ENCODE peak calls at places on chromosomes 1 and 21, in five cellular contexts. L, Y, N, F and V are unnamed samples. For H3F3A and H4K20me1, the result is how much of the 10 kb centered on the place peaks cover.

GRCh38 chr1:168362991-168363390 is 82.3 kb downstream of the TBX19 start:
- DNase-seq in L (no peak), Y (no peak), N (no peak), F (no peak), V (peak)

GRCh38 chr21:45505416-45506021 is 36.7 kb downstream of the SLC19A1 start:
- DNase-seq in L (no peak), Y (no peak), N (no peak), F (no peak), V (no peak)

GRCh38 chr1:167856711-167857418 is 57.1 kb downstream of the ADCY10 start:
- DNase-seq in L (no peak), Y (peak), N (no peak), F (peak), V (no peak)

GRCh38 chr1:236128646-236129178 is 13.6 kb upstream of the GPR137B start:
- DNase-seq in L (peak), Y (no peak), N (no peak), F (no peak), V (no peak)

GRCh38 chr21:26125433-26126167 is 45.0 kb downstream of the APP start:
- DNase-seq in L (no peak), Y (no peak), N (no peak), F (no peak), V (no peak)

GRCh38 chr21:25506887-25507286 is 100.4 kb downstream of the MRPL39 start:
- DNase-seq in L (peak), Y (no peak), N (no peak), F (no peak), V (no peak)

GRCh38 chr1:154456631-154457030 is 45.4 kb upstream of the TDRD10 start:
- DNase-seq in L (no peak), Y (no peak), N (no peak), F (no peak), V (no peak)

GRCh38 chr1:60904079-60904852 is 178.1 kb upstream of the NFIA start:
- DNase-seq in L (peak), Y (no peak), N (no peak), F (no peak), V (no peak)

GRCh38 chr1:207789386-207789785 is 37.5 kb downstream of the CD46 start:
- DNase-seq in L (no peak), Y (no peak), N (no peak), F (no peak), V (no peak)

GRCh38 chr1:46489638-46490602 is at the start of gene DMBX1:
- DNase-seq in L (peak), Y (peak), N (peak), F (peak), V (peak)

GRCh38 chr1:156750932-156751723 is at the start of gene HDGF:
- DNase-seq in L (peak), Y (peak), N (peak), F (peak), V (peak)

GRCh38 chr1:16038620-16038912 is 5.0 kb upstream of the CLCNKB start:
- DNase-seq in L (no peak), Y (no peak), N (peak), F (no peak), V (no peak)

GRCh38 chr1:191974004-191974403 is 184.3 kb upstream of the RGS18 start:
- DNase-seq in L (no peak), Y (no peak), N (no peak), F (no peak), V (no peak)

GRCh38 chr1:10561497-10561896 is 86.7 kb downstream of the PEX14 start:
- DNase-seq in L (peak), Y (no peak), N (no peak), F (no peak), V (no peak)

GRCh38 chr1:46166521-46167462 is 8.1 kb upstream of the TSPAN1 start:
- DNase-seq in L (peak), Y (peak), N (no peak), F (peak), V (no peak)

GRCh38 chr1:35707253-35708178 is 11.2 kb downstream of the C1orf216 start:
- DNase-seq in L (peak), Y (peak), N (peak), F (peak), V (peak)

GRCh38 chr1:1240822-1241587 is 5.5 kb downstream of the C1QTNF12 start:
- DNase-seq in L (peak), Y (no peak), N (no peak), F (no peak), V (no peak)

GRCh38 chr1:100075773-100076172 is 57.0 kb downstream of the SASS6 start:
- DNase-seq in L (peak), Y (no peak), N (no peak), F (no peak), V (no peak)

GRCh38 chr1:27428316-27429028 is 36.0 kb downstream of the GPR3 start:
- DNase-seq in L (no peak), Y (no peak), N (no peak), F (peak), V (no peak)

GRCh38 chr21:14740116-14740515 is 194.0 kb upstream of the SAMSN1 start:
- DNase-seq in L (no peak), Y (no peak), N (no peak), F (no peak), V (no peak)

GRCh38 chr1:156114919-156115513 is 505 bp downstream of the LMNA start:
- DNase-seq in L (peak), Y (peak), N (no peak), F (peak), V (peak)

GRCh38 chr1:230715510-230715909 is 1.6 kb upstream of the AGT start:
- DNase-seq in L (no peak), Y (no peak), N (no peak), F (peak), V (no peak)

GRCh38 chr1:7374761-7375160 is 396.3 kb upstream of the VAMP3 start:
- DNase-seq in L (no peak), Y (no peak), N (no peak), F (no peak), V (no peak)

GRCh38 chr1:224082146-224082545 is 31.8 kb upstream of the FBXO28 start:
- DNase-seq in L (no peak), Y (no peak), N (no peak), F (peak), V (no peak)

GRCh38 chr1:107003972-107004371 is 52.5 kb upstream of the PRMT6 start:
- DNase-seq in L (no peak), Y (no peak), N (no peak), F (no peak), V (no peak)

GRCh38 chr1:114719424-114719787 is 2.8 kb upstream of the NRAS start:
- DNase-seq in L (peak), Y (no peak), N (no peak), F (no peak), V (no peak)

GRCh38 chr1:214404571-214405213 is 123.7 kb downstream of the SMYD2 start:
- DNase-seq in L (no peak), Y (no peak), N (peak), F (peak), V (peak)

GRCh38 chr1:218488986-218489385 is 143.8 kb downstream of the TGFB2 start:
- DNase-seq in L (no peak), Y (peak), N (peak), F (no peak), V (no peak)

GRCh38 chr1:40232444-40232843 is 15.3 kb upstream of the TMCO2 start:
- DNase-seq in L (no peak), Y (no peak), N (no peak), F (no peak), V (peak)

GRCh38 chr1:156592910-156593732 is 1.5 kb downstream of the NAXE start:
- DNase-seq in L (peak), Y (no peak), N (no peak), F (no peak), V (peak)

GRCh38 chr1:248786106-248786665 is 30.6 kb upstream of the LYPD8 start:
- DNase-seq in L (no peak), Y (no peak), N (no peak), F (no peak), V (no peak)

GRCh38 chr1:90573736-90574135 is 143.4 kb downstream of the BARHL2 start:
- DNase-seq in L (no peak), Y (no peak), N (no peak), F (no peak), V (no peak)

GRCh38 chr1:3674100-3675094 is 22.1 kb downstream of the TP73 start:
- DNase-seq in L (peak), Y (no peak), N (peak), F (peak), V (no peak)

GRCh38 chr1:210496063-210496462 is 167.4 kb downstream of the HHAT start:
- DNase-seq in L (peak), Y (no peak), N (no peak), F (no peak), V (no peak)

GRCh38 chr1:17097125-17097524 is 22.1 kb downstream of the PADI2 start:
- DNase-seq in L (no peak), Y (no peak), N (no peak), F (no peak), V (no peak)
- H2AFZ ChIP-seq in L (no peak), Y (no peak), N (no peak), F (no peak), V (no peak)

GRCh38 chr1:229531326-229531725 is 23.2 kb upstream of the NUP133 start:
- DNase-seq in L (no peak), Y (no peak), N (no peak), F (no peak), V (no peak)
- H3F3A ChIP-seq in L (under half), Y (under half), N (under half), F (under half), V (under half)

GRCh38 chr1:197738927-197739326 is 36.4 kb downstream of the DENND1B start:
- DNase-seq in L (no peak), Y (no peak), N (no peak), F (no peak), V (no peak)

GRCh38 chr1:197740992-197741391 is 34.3 kb downstream of the DENND1B start:
- DNase-seq in L (no peak), Y (no peak), N (no peak), F (no peak), V (no peak)

GRCh38 chr1:197745911-197746310 is 29.4 kb downstream of the DENND1B start:
- DNase-seq in L (no peak), Y (no peak), N (no peak), F (no peak), V (no peak)

GRCh38 chr1:197744979-197745378 is 30.3 kb downstream of the DENND1B start:
- DNase-seq in L (no peak), Y (no peak), N (no peak), F (no peak), V (no peak)

GRCh38 chr1:197743578-197743977 is 31.7 kb downstream of the DENND1B start:
- DNase-seq in L (no peak), Y (no peak), N (no peak), F (no peak), V (no peak)
- H4K20me1 ChIP-seq in L (under half), Y (under half), N (under half), F (under half), V (under half)

GRCh38 chr1:94056996-94057395 is 64.0 kb downstream of the ABCA4 start:
- DNase-seq in L (no peak), Y (no peak), N (no peak), F (no peak), V (no peak)

GRCh38 chr1:94060720-94061119 is 60.2 kb downstream of the ABCA4 start:
- DNase-seq in L (no peak), Y (no peak), N (no peak), F (no peak), V (no peak)

GRCh38 chr1:94058766-94059165 is 62.2 kb downstream of the ABCA4 start:
- DNase-seq in L (no peak), Y (no peak), N (no peak), F (no peak), V (no peak)

GRCh38 chr1:94063379-94063778 is 57.6 kb downstream of the ABCA4 start:
- DNase-seq in L (peak), Y (peak), N (no peak), F (peak), V (no peak)

DNA sequence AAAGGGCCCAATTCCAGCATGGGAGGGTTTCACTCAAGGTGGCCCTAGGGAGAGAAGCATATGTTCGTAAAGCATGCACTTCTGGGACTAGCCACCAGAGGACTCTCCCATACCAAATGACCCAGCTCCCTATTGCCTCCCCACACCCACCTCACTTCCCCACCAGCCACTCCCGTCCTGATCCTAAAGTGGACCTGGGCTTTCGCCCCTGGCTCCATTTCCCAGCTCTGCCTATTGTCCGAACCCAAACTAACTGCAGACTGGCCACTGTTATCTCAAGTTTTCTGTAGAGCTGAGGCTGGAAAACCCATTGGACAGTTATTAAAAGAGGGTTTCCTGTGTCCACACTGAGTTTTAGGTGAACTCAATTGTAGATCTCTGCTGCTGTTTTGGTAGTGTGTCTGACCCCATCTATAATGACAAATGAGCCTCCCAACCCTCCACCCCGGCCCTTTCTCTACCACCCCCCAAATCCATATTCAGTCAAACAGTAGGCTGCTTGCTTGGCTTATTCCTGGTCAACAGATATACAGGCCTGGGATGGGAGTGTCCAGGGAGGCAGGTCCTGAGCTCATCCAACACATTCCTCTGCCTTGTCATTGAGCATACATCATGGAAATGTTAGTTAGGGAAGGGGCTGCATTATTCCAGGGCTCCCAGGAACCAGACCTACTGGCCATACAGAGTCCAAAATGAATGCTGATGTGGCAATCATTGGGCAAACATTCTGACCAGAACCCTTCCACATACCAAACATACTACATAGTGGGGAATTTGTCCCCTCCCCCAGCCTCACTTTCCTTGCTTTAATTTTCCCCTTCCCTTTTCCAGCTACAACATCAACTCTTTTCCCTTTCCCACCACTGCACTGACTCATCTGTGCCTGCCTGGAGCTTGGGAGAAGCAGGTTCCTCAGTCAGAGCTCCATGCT is 59.2 kb downstream of the ABCA4 start:
- DNase-seq in L (peak), Y (peak), N (peak), F (peak), V (peak)
- H2AFZ ChIP-seq in L (peak), Y (peak), N (no peak), F (peak), V (no peak)

GRCh38 chr1:117631361-117631760 is 25.5 kb downstream of the TENT5C start:
- DNase-seq in L (no peak), Y (no peak), N (no peak), F (no peak), V (peak)

GRCh38 chr1:117631761-117632160 is 25.9 kb downstream of the TENT5C start:
- DNase-seq in L (no peak), Y (no peak), N (no peak), F (no peak), V (peak)

GRCh38 chr1:117632269-117633067 is 26.6 kb downstream of the TENT5C start:
- DNase-seq in L (no peak), Y (no peak), N (peak), F (peak), V (peak)

GRCh38 chr1:117629625-117630422 is 24.0 kb downstream of the TENT5C start:
- DNase-seq in L (no peak), Y (no peak), N (no peak), F (no peak), V (peak)

DNA sequence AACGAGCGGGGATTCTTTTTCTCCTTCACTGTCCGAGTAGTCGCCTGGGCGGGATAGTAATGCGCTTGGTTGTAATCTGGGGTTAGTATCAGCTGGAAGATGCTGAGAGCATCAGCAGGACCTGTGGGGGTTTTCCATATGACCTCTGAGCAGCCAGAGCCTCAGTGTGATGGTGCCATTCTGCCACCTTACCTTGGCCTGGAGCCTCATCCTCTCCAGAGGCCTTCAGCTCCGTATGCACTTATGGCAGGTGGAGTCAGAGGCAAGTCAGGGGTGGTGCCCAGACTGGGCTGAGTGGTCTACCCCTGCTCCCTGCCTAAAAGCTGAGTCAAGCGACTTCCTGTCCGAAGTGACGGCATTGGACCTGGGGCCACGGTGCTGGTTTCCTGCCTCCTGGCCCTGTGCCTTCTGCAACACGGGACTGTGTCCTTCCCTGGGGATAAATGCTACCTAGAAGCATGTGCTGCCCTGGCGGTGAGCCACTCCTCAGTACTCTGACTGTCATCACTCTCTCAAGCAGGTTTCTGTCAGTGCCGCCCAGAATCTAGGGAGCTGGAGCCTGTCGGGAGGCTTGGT is 24.7 kb downstream of the TENT5C start:
- DNase-seq in L (no peak), Y (no peak), N (no peak), F (no peak), V (peak)
- H3F3A ChIP-seq in L (under half), Y (under half), N (under half), F (under half), V (half or more)

GRCh38 chr1:202825748-202826147 is 15.0 kb downstream of the PCAT6 start:
- DNase-seq in L (no peak), Y (no peak), N (no peak), F (no peak), V (no peak)
- H4K20me1 ChIP-seq in L (under half), Y (under half), N (under half), F (under half), V (under half)

DNA sequence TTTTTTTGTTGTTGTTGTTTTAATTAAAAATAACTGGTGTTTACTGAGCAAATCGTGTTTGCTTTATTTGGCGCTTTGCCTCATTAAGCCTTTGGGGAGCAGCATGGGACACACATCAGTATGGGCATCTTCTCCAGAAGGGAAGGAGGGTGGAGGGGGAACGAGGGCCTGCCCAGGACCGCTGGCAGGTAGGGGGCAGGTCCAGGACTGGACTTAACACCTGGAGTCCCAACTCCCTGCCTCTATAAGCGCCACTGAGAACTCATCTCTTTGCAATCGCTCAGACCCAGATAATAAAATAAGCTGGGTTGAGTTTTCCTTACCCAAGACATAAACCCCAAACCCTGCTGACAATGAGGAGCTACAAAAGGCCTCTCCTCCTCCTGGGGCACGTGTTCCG is 15.1 kb downstream of the ABCG1 start:
- DNase-seq in L (no peak), Y (peak), N (no peak), F (peak), V (no peak)
- H2AFZ ChIP-seq in L (peak), Y (no peak), N (no peak), F (peak), V (peak)

GRCh38 chr1:24126023-24126671 is 14.2 kb upstream of the MYOM3 start:
- DNase-seq in L (peak), Y (no peak), N (no peak), F (no peak), V (no peak)
- H3F3A ChIP-seq in L (under half), Y (under half), N (under half), F (under half), V (under half)

GRCh38 chr1:94754101-94754500 is 66.1 kb upstream of the SLC44A3 start:
- DNase-seq in L (no peak), Y (no peak), N (no peak), F (no peak), V (no peak)

GRCh38 chr1:94754570-94754969 is 65.6 kb upstream of the SLC44A3 start:
- DNase-seq in L (peak), Y (no peak), N (no peak), F (no peak), V (no peak)

GRCh38 chr1:94753171-94753972 is 66.8 kb upstream of the SLC44A3 start:
- DNase-seq in L (peak), Y (no peak), N (no peak), F (no peak), V (no peak)

GRCh38 chr1:94757931-94758330 is 62.2 kb upstream of the SLC44A3 start:
- DNase-seq in L (no peak), Y (peak), N (no peak), F (no peak), V (no peak)

GRCh38 chr1:94755675-94756074 is 64.5 kb upstream of the SLC44A3 start:
- DNase-seq in L (peak), Y (no peak), N (no peak), F (no peak), V (no peak)
- H4K20me1 ChIP-seq in L (under half), Y (under half), N (under half), F (under half), V (under half)